ENCODE peak calls at places on chromosomes 13 and 19, in ten cellular contexts. O is T-helper 2 cell, B is substantia nigra, R is frontal cortex, Y is SK-MEL-5, Q is hypothalamus, P is GM19239, S is midbrain, L is astrocyte of the spinal cord, D is EL. X is an unnamed sample.

GRCh38 chr13:40175639-40176038 is 490.8 kb downstream of the FOXO1 start:
- DNase-seq in O (no peak), B (no peak), R (no peak), Y (no peak), Q (no peak), P (no peak), S (no peak), L (no peak), D (no peak), X (no peak)

GRCh38 chr13:33070713-33071112 is 54.5 kb downstream of the KL start:
- DNase-seq in O (no peak), B (no peak), R (no peak), Y (no peak), Q (no peak), P (no peak), S (no peak), L (no peak), D (no peak), X (no peak)

GRCh38 chr13:84845875-84846619 is 953.2 kb downstream of the SLITRK6 start:
- DNase-seq in O (no peak), B (no peak), R (no peak), Y (peak), Q (no peak), P (no peak), S (no peak), L (no peak), D (no peak), X (no peak)

GRCh38 chr13:108272333-108272732 is 2.8 kb downstream of the TNFSF13B start:
- DNase-seq in O (no peak), B (no peak), R (no peak), Y (no peak), Q (no peak), P (no peak), S (no peak), L (peak), D (peak), X (no peak)

GRCh38 chr19:10262771-10263170 is 8.1 kb upstream of the ICAM1 start:
- DNase-seq in O (no peak), B (no peak), R (no peak), Y (no peak), Q (no peak), P (no peak), S (no peak), L (no peak), D (peak), X (no peak)

GRCh38 chr13:50387124-50387581 is 371.9 kb downstream of the KCNRG start:
- DNase-seq in O (peak), B (peak), R (no peak), Y (peak), Q (peak), P (no peak), S (no peak), L (peak), D (no peak), X (no peak)

GRCh38 chr19:47084879-47085439 is 28.6 kb downstream of the ZC3H4 start:
- DNase-seq in O (no peak), B (no peak), R (no peak), Y (no peak), Q (no peak), P (no peak), S (no peak), L (no peak), D (no peak), X (no peak)

GRCh38 chr13:102667911-102668310 is 26.9 kb downstream of the METTL21C start:
- DNase-seq in O (no peak), B (no peak), R (no peak), Y (no peak), Q (no peak), P (no peak), S (no peak), L (no peak), D (no peak), X (no peak)

GRCh38 chr13:64928704-64929499 is 2301.2 kb downstream of the PCDH9 start:
- DNase-seq in O (no peak), B (no peak), R (no peak), Y (no peak), Q (no peak), P (no peak), S (no peak), L (peak), D (peak), X (no peak)

GRCh38 chr19:3098141-3098514 is 4.0 kb downstream of the GNA11 start:
- DNase-seq in O (no peak), B (no peak), R (no peak), Y (no peak), Q (no peak), P (no peak), S (no peak), L (no peak), D (no peak), X (no peak)

GRCh38 chr13:20814224-20814910 is 40.6 kb upstream of the EEF1AKMT1 start:
- DNase-seq in O (no peak), B (no peak), R (no peak), Y (no peak), Q (no peak), P (no peak), S (no peak), L (peak), D (peak), X (no peak)

GRCh38 chr19:4030981-4031380 is 23.4 kb downstream of the PIAS4 start:
- DNase-seq in O (no peak), B (no peak), R (no peak), Y (no peak), Q (no peak), P (no peak), S (no peak), L (no peak), D (no peak), X (no peak)

GRCh38 chr19:958967-959685 is 25.0 kb upstream of the WDR18 start:
- DNase-seq in O (peak), B (no peak), R (no peak), Y (no peak), Q (peak), P (no peak), S (no peak), L (peak), D (peak), X (no peak)

GRCh38 chr19:10316229-10317044 is 622 bp upstream of the FDX2 start:
- DNase-seq in O (no peak), B (no peak), R (no peak), Y (no peak), Q (no peak), P (no peak), S (no peak), L (no peak), D (no peak), X (no peak)

GRCh38 chr19:1873524-1874473 is 10.4 kb upstream of the KLF16 start:
- DNase-seq in O (no peak), B (peak), R (no peak), Y (no peak), Q (peak), P (no peak), S (peak), L (no peak), D (no peak), X (no peak)

GRCh38 chr19:28281676-28282075 is 931.3 kb downstream of the UQCRFS1 start:
- DNase-seq in O (no peak), B (no peak), R (no peak), Y (no peak), Q (no peak), P (no peak), S (no peak), L (no peak), D (no peak), X (no peak)

GRCh38 chr13:41407380-41407779 is 50.0 kb upstream of the RGCC start:
- DNase-seq in O (no peak), B (no peak), R (no peak), Y (peak), Q (no peak), P (no peak), S (no peak), L (no peak), D (peak), X (no peak)

X was measured in amygdala.